ENCODE peak calls at places on chromosome 9, in seven cellular contexts. P is OCI-LY7; R is stomach; B is neural progenitor cell; A is heart left ventricle; N is effector memory CD4-positive, alpha-beta T cell; U is esophagus squamous epithelium. L is an unnamed sample.
A peak's percentile ranks its signal among the peaks of the same experiment; 100 is the strongest.

GRCh38 chr9:95088421-95089161 is 228.9 kb downstream of the FANCC start:
- DNase-seq in R (no peak), U (no peak), A (no peak), N (no peak), P (no peak), B (peak; percentile 54), L (no peak)

GRCh38 chr9:22114956-22115355 is 105.9 kb upstream of the CDKN2B start:
- DNase-seq in P (no peak), N (no peak), B (no peak), A (no peak), U (no peak), R (no peak), L (no peak)

GRCh38 chr9:77752566-77752965 is 104.4 kb upstream of the GNA14 start:
- DNase-seq in R (no peak), P (no peak), B (no peak), A (no peak), N (no peak), U (no peak), L (no peak)

GRCh38 chr9:91151014-91151740 is 210.5 kb downstream of the AUH start:
- DNase-seq in R (no peak), B (no peak), U (no peak), N (no peak), A (no peak), P (no peak), L (no peak)

GRCh38 chr9:124768275-124768674 is 2.8 kb downstream of the NR6A1 start:
- DNase-seq in R (no peak), A (no peak), U (no peak), P (no peak), N (no peak), B (no peak), L (no peak)

GRCh38 chr9:37692622-37693221 is 42.0 kb downstream of the FRMPD1 start:
- DNase-seq in U (no peak), P (no peak), R (no peak), A (no peak), N (no peak), B (no peak), L (no peak)

GRCh38 chr9:117034862-117035261 is 347.8 kb downstream of the TRIM32 start:
- DNase-seq in B (peak; percentile 79), R (no peak), U (no peak), P (no peak), A (no peak), N (no peak), L (peak; percentile 16)

GRCh38 chr9:73009649-73010288 is 56.9 kb upstream of the ALDH1A1 start:
- DNase-seq in U (no peak), P (no peak), R (no peak), B (no peak), A (no peak), N (no peak), L (no peak)

GRCh38 chr9:20707708-20708107 is 23.6 kb downstream of the FOCAD start:
- DNase-seq in P (no peak), R (no peak), U (no peak), B (no peak), N (no peak), A (no peak), L (no peak)

GRCh38 chr9:118761016-118761790 is 608.0 kb downstream of the BRINP1 start:
- DNase-seq in N (no peak), U (no peak), B (no peak), R (no peak), P (no peak), A (no peak), L (no peak)

GRCh38 chr9:111178361-111179043 is 140.2 kb upstream of the LPAR1 start:
- DNase-seq in A (no peak), B (no peak), P (no peak), R (no peak), U (no peak), N (no peak), L (no peak)

GRCh38 chr9:86854898-86855523 is 92.3 kb downstream of the GAS1 start:
- DNase-seq in N (no peak), U (no peak), R (no peak), A (no peak), B (peak; percentile 94), P (no peak), L (peak; percentile 79)

GRCh38 chr9:89022071-89022721 is 30.9 kb downstream of the S1PR3 start:
- DNase-seq in N (no peak), U (no peak), P (no peak), A (no peak), R (peak; percentile 86), B (no peak), L (no peak)

GRCh38 chr9:91948423-91949292 is 1.4 kb downstream of the ROR2 start:
- DNase-seq in N (no peak), P (no peak), B (peak; percentile 87), R (peak; percentile 76), A (no peak), U (no peak), L (no peak)

GRCh38 chr9:126532951-126533910 is 80.5 kb upstream of the LMX1B start:
- DNase-seq in U (no peak), A (no peak), N (no peak), B (no peak), R (no peak), P (peak; percentile 66), L (no peak)

GRCh38 chr9:132409828-132410528 is at the start of gene CFAP77:
- DNase-seq in R (peak; percentile 42), P (peak; percentile 61), N (peak; percentile 25), A (peak; percentile 77), B (peak; percentile 86), U (no peak), L (no peak)

GRCh38 chr9:81431662-81432061 is 257.7 kb downstream of the TLE1 start:
- DNase-seq in P (no peak), A (no peak), R (no peak), N (no peak), B (no peak), U (no peak), L (no peak)

GRCh38 chr9:96510258-96510657 is 60.3 kb downstream of the HABP4 start:
- DNase-seq in B (no peak), N (no peak), U (no peak), A (no peak), R (no peak), P (no peak), L (no peak)

GRCh38 chr9:111759762-111760639 is 34.7 kb downstream of the SHOC1 start:
- DNase-seq in A (no peak), N (no peak), R (peak; percentile 36), B (peak; percentile 60), U (no peak), P (peak; percentile 71), L (peak; percentile 47)

GRCh38 chr9:136088939-136089696 is 6.0 kb downstream of the NACC2 start:
- DNase-seq in A (peak; percentile 55), B (peak; percentile 1), P (no peak), R (no peak), U (no peak), N (no peak), L (no peak)

GRCh38 chr9:74760031-74760700 is 127.6 kb downstream of the TRPM6 start:
- DNase-seq in P (no peak), R (no peak), B (no peak), U (no peak), A (no peak), N (no peak), L (no peak)
- H3K27ac ChIP-seq in P (no peak overlapping the region), R (no peak overlapping the region), B (no peak overlapping the region), U (no peak overlapping the region), A (no peak overlapping the region), N (no peak overlapping the region), L (no peak overlapping the region)

GRCh38 chr9:134813841-134814240 is 66.8 kb upstream of the FCN2 start:
- DNase-seq in P (no peak), R (no peak), A (no peak), N (no peak), U (no peak), B (no peak), L (no peak)

GRCh38 chr9:134811079-134811672 is 69.4 kb upstream of the FCN2 start:
- DNase-seq in R (no peak), N (no peak), B (no peak), A (no peak), P (no peak), U (no peak), L (no peak)

GRCh38 chr9:134814598-134815215 is 65.9 kb upstream of the FCN2 start:
- DNase-seq in U (no peak), P (no peak), A (no peak), R (no peak), N (no peak), B (no peak), L (no peak)

GRCh38 chr9:134809296-134809695 is 71.3 kb upstream of the FCN2 start:
- DNase-seq in B (no peak), P (no peak), A (no peak), U (no peak), R (no peak), N (no peak), L (no peak)

DNA sequence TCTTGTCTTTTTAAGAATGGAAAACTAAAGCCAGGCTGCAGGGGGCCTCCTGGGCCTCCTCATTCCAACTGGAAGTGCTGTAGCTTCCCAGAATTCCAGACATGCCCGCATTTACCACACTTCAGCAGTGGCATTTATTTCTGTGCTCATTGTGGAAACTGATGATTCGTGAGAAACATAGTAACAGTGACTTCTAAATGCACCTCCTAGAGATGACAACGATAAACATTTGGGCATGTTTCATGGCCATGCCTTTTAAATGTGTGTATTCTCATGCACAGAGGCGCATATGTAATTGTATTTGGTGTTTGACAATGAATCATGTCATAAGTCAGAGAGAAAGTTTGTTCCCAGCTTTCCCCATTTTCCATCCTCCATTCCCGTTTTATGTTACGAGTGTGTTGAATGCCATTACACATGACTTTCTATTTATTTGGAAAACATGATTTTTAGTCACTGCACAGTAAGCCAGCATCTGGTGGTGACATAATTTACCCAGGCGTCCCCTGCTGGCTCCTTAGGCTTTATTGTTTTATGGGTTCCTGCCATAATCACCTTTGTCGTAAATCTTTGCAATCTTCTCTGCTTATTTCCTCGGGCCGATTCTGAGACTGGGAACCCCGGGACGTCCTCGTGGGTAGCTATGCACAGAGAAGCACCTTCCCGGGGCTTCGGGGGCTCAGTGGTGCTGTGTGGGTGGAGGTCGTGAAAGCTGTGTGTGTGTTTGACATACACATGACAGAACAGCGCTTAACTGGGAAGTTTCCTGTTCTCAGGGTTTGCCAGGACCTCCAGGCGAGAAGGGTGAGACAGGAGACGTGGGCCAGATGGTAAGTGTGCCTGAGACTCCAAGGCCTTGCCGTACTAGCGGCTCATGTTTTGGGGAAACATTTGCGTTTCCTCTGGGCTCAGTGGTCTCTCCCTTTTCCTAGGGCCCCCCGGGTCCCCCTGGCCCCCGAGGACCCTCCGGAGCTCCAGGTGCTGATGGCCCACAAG is 68.6 kb upstream of the FCN2 start:
- DNase-seq in B (peak; percentile 86), R (no peak), U (no peak), N (no peak), P (no peak), A (no peak), L (peak; percentile 16)
- H3K36me3 ChIP-seq in B (no peaks in the 10 kb centered on the region), R (peaks cover 79% of the 10 kb centered on the region), U (no peaks in the 10 kb centered on the region), N (no peaks in the 10 kb centered on the region), P (no peaks in the 10 kb centered on the region), A (peaks cover 63% of the 10 kb centered on the region), L (no peaks in the 10 kb centered on the region)

DNA sequence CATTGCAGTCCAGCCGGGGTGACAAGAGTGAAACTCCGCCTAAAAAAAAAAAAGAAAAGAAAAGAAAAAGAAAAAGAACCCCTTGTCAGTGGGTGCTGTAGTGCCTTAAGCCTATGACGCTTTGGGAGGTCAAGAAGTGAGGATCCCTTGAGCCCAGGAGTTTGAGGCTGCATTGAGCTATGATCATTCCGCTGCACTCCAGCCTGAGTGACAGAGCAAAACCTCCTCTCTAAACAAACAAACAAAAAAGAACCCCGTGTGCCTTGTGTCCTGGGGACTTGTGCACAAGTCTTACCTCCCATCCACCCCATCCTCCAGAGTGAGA is 33.5 kb upstream of the STXBP1 start:
- DNase-seq in N (no peak), B (no peak), R (no peak), P (no peak), A (no peak), U (no peak), L (no peak)
- H3K27ac ChIP-seq in N (peak overlapping the region; percentile 47), B (no peak overlapping the region), R (peak overlapping the region; percentile 93), P (no peak overlapping the region), A (peak overlapping the region; percentile 91), U (peak overlapping the region; percentile 97), L (no peak overlapping the region)

GRCh38 chr9:35069020-35069419 is 3.4 kb downstream of the VCP start:
- DNase-seq in N (no peak), R (no peak), A (no peak), P (no peak), U (no peak), B (no peak), L (no peak)
- H3K36me3 ChIP-seq in N (peaks cover 41% of the 10 kb centered on the region), R (peaks cover 45% of the 10 kb centered on the region), A (peaks cover 52% of the 10 kb centered on the region), P (peaks cover 87% of the 10 kb centered on the region), U (peaks cover 41% of the 10 kb centered on the region), B (peaks cover 2% of the 10 kb centered on the region), L (peaks cover 29% of the 10 kb centered on the region)